ENCODE peak calls at places on chromosome 19, in nine cellular contexts. G is heart right ventricle, Q is heart left ventricle, V is esophagus squamous epithelium, S is gastrocnemius medialis, K is GM23338, A is IMR-90, N is tibial nerve, U is cardiac muscle cell. C is an unnamed sample. For H3K4me1, the result is how much of the 10 kb centered on the place peaks cover.

GRCh38 chr19:13557756-13558398 is 51.6 kb upstream of the CACNA1A start:
- DNase-seq in G (no peak), Q (no peak), V (no peak), S (no peak), K (peak), A (no peak), N (no peak), U (no peak), C (no peak)

GRCh38 chr19:15466851-15467733 is 2.7 kb upstream of the RASAL3 start:
- DNase-seq in G (no peak), Q (no peak), V (no peak), S (no peak), K (no peak), A (peak), N (no peak), U (peak), C (no peak)

GRCh38 chr19:18696023-18696422 is 12.5 kb downstream of the CRTC1 start:
- DNase-seq in G (no peak), Q (no peak), V (no peak), S (no peak), K (no peak), A (no peak), N (no peak), U (no peak), C (no peak)

GRCh38 chr19:45577111-45577905 is 7.3 kb downstream of the OPA3 start:
- DNase-seq in G (no peak), Q (peak), V (no peak), S (peak), K (peak), A (peak), N (no peak), U (peak), C (no peak)

GRCh38 chr19:10412257-10412977 is 7.9 kb upstream of the PDE4A start:
- DNase-seq in G (no peak), Q (no peak), V (no peak), S (no peak), K (no peak), A (no peak), N (no peak), U (no peak), C (no peak)

GRCh38 chr19:45613926-45614725 is 12.1 kb upstream of the GPR4 start:
- DNase-seq in G (no peak), Q (no peak), V (no peak), S (no peak), K (no peak), A (peak), N (no peak), U (peak), C (no peak)

GRCh38 chr19:46976845-46977320 is 42.8 kb upstream of the NPAS1 start:
- DNase-seq in G (no peak), Q (no peak), V (no peak), S (peak), K (peak), A (peak), N (no peak), U (peak), C (peak)

GRCh38 chr19:49678970-49679831 is 2.1 kb downstream of the PRMT1 start:
- DNase-seq in G (no peak), Q (no peak), V (no peak), S (peak), K (no peak), A (no peak), N (no peak), U (no peak), C (no peak)

GRCh38 chr19:33197591-33198000 is 3.5 kb downstream of the LRP3 start:
- DNase-seq in G (no peak), Q (no peak), V (no peak), S (no peak), K (no peak), A (no peak), N (no peak), U (no peak), C (no peak)

GRCh38 chr19:54229146-54229545 is 6.3 kb upstream of the LILRB3 start:
- DNase-seq in G (no peak), Q (no peak), V (no peak), S (no peak), K (no peak), A (no peak), N (no peak), U (no peak), C (no peak)

GRCh38 chr19:45767881-45768643 is 990 bp downstream of the SIX5 start:
- DNase-seq in G (peak), Q (peak), V (no peak), S (peak), K (peak), A (peak), N (no peak), U (peak), C (peak)

GRCh38 chr19:45439569-45440258 is 16.0 kb upstream of the ERCC1 start:
- DNase-seq in G (peak), Q (peak), V (no peak), S (peak), K (peak), A (peak), N (peak), U (peak), C (peak)

GRCh38 chr19:5773276-5773675 is 11.3 kb downstream of the PRR22 start:
- DNase-seq in G (no peak), Q (no peak), V (no peak), S (no peak), K (no peak), A (no peak), N (no peak), U (no peak), C (no peak)

GRCh38 chr19:10141973-10142372 is 22.3 kb upstream of the EIF3G start:
- DNase-seq in G (no peak), Q (no peak), V (no peak), S (no peak), K (no peak), A (no peak), N (no peak), U (no peak), C (no peak)

DNA sequence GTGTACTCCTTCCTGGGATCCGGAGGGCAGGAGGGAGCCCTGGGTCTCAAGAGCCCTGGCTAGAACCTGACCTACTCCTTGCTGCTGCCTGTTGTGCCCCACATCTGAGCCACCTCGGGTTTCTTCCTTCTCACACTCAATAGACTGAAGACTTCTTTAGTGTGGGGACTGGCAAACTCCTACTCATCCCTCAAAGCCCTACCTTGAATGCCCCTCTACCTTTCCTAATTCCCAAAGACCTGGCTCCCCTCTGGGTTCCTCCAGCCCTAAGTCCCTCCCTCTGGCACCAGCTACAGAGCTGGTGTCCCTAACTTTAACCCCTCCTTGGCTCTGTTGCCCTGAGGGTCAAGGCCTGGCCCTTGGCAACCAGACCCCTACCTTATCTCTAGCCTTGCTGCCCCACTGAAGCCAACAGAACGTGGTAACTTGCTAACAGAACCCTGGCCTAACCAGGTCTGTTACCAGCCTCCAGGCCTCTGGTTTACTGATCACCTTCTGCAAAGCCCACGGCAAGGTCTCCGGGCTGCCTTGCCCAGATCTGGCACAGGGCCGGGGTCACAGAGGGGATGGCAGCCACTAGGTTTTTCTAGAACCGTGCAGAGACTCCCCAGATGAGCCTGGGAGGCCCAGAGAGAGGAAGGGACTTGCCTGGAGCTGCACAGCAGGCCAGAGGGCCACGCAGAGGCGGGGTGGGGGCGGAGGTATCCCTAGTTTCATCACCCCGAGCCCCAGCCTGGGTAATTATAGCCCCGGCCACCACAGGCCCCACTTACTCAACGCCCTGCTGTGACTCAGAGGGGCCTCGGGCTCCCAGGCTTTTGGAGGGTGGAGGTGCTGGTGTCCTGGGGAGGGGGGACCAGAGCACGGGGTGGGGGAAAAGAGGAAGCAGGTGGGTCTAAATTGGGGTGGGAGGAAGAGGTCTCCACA is 15.3 kb downstream of the ZBTB7A start:
- DNase-seq in G (no peak), Q (no peak), V (no peak), S (no peak), K (no peak), A (peak), N (no peak), U (peak), C (no peak)
- H3K4me1 ChIP-seq in G (under half), Q (under half), V (under half), S (under half), K (under half), A (under half), N (under half), U (under half), C (under half)

GRCh38 chr19:7346488-7346971 is 2.2 kb upstream of the ARHGEF18 start:
- DNase-seq in G (no peak), Q (no peak), V (no peak), S (no peak), K (no peak), A (no peak), N (no peak), U (no peak), C (peak)
- H3K27ac ChIP-seq in G (no peak), Q (no peak), V (no peak), S (no peak), K (no peak), A (no peak), N (no peak), U (no peak), C (no peak)

DNA sequence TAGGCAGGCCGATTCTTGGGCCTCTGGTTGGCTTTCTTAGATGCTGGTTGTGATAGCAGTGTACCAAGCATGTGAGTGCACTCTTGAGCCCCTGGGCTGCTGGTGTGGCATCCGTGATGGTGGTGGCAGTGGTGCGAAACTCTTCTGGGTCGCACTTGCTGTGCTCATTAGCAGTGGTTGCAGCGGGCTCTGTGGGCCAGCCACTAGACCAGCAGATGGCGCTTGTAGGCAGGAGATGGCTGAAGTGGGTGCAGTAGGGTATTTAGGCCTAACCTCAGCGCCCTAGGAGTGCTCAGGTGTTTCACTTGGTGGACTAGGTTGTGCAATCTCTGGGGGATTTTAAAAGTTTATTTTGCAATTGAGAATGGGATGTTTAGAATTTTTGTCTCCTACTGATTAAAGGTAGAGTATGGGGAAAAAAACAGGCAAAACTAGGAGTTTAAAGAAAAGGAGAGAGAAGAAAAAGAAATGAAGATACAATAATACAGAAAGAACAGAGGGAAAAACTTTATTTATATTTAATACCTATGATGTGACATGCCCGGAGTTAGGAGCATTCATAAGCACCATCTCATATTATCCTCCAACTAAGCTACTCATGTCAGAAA is 4.3 kb upstream of the ZNF17 start:
- DNase-seq in G (peak), Q (peak), V (no peak), S (no peak), K (peak), A (peak), N (no peak), U (peak), C (no peak)
- TF ChIP-seq CTCF in G (peak), Q (peak), V (peak), S (peak), K (peak), A (peak), N (no peak), U (peak), C (no peak)

GRCh38 chr19:38663957-38664502 is 16.6 kb downstream of the ACTN4 start:
- DNase-seq in G (peak), Q (peak), V (no peak), S (peak), K (no peak), A (no peak), N (peak), U (no peak), C (peak)

GRCh38 chr19:38664503-38665211 is 17.2 kb downstream of the ACTN4 start:
- DNase-seq in G (no peak), Q (no peak), V (no peak), S (no peak), K (no peak), A (no peak), N (no peak), U (no peak), C (no peak)

GRCh38 chr19:38661996-38662395 is 14.5 kb downstream of the ACTN4 start:
- DNase-seq in G (no peak), Q (no peak), V (no peak), S (no peak), K (no peak), A (no peak), N (no peak), U (no peak), C (no peak)

GRCh38 chr19:38662508-38663155 is 15.2 kb downstream of the ACTN4 start:
- DNase-seq in G (no peak), Q (no peak), V (no peak), S (no peak), K (no peak), A (no peak), N (no peak), U (no peak), C (no peak)

DNA sequence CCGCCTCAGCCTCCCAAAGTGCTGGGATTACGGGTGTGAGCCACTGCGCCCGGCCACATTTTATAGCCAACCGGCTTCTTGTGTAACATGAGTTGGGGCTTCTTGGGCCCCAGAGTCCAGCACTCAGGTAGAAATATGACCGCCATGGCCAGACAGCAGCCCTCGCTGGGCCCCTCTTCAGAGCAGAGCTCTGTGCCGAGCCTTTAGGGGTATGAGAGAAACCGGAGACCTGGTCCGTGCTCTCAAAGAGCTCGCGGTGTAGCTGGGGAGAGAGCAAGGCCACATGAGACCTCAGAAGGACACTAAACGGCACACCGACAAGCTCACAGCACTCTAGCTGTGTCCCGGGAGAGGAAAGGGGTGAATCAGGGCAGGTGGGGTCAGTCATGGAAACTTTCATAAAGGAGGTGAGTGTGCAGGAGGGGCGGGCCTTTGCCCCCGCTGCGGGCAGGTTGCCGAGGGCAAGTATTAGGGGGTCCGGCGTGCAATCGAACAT is 15.8 kb downstream of the ACTN4 start:
- DNase-seq in G (no peak), Q (no peak), V (no peak), S (no peak), K (no peak), A (no peak), N (no peak), U (no peak), C (no peak)
- H3K4me1 ChIP-seq in G (half or more), Q (half or more), V (half or more), S (half or more), K (half or more), A (half or more), N (half or more), U (half or more), C (half or more)

GRCh38 chr19:17045907-17046502 is 19.4 kb upstream of the CPAMD8 start:
- DNase-seq in G (no peak), Q (no peak), V (no peak), S (no peak), K (no peak), A (no peak), N (no peak), U (no peak), C (no peak)
- H3K27ac ChIP-seq in G (no peak), Q (no peak), V (no peak), S (no peak), K (no peak), A (no peak), N (no peak), U (no peak), C (no peak)

GRCh38 chr19:29672319-29672932 is 7.2 kb downstream of the PLEKHF1 start:
- DNase-seq in G (no peak), Q (no peak), V (no peak), S (no peak), K (no peak), A (no peak), N (no peak), U (no peak), C (no peak)

GRCh38 chr19:29672933-29673336 is 7.7 kb downstream of the PLEKHF1 start:
- DNase-seq in G (no peak), Q (no peak), V (no peak), S (no peak), K (no peak), A (no peak), N (no peak), U (no peak), C (peak)

GRCh38 chr19:29670255-29670654 is 5.0 kb downstream of the PLEKHF1 start:
- DNase-seq in G (no peak), Q (no peak), V (no peak), S (no peak), K (no peak), A (no peak), N (no peak), U (no peak), C (no peak)

GRCh38 chr19:29673451-29674371 is 8.4 kb downstream of the PLEKHF1 start:
- DNase-seq in G (no peak), Q (no peak), V (no peak), S (no peak), K (no peak), A (no peak), N (no peak), U (no peak), C (peak)

GRCh38 chr19:29671393-29672076 is 6.3 kb downstream of the PLEKHF1 start:
- DNase-seq in G (peak), Q (peak), V (peak), S (peak), K (peak), A (no peak), N (no peak), U (peak), C (peak)
- TF ChIP-seq CTCF in G (no peak), Q (peak), V (no peak), S (peak), K (no peak), A (no peak), N (peak), U (peak), C (no peak)

DNA sequence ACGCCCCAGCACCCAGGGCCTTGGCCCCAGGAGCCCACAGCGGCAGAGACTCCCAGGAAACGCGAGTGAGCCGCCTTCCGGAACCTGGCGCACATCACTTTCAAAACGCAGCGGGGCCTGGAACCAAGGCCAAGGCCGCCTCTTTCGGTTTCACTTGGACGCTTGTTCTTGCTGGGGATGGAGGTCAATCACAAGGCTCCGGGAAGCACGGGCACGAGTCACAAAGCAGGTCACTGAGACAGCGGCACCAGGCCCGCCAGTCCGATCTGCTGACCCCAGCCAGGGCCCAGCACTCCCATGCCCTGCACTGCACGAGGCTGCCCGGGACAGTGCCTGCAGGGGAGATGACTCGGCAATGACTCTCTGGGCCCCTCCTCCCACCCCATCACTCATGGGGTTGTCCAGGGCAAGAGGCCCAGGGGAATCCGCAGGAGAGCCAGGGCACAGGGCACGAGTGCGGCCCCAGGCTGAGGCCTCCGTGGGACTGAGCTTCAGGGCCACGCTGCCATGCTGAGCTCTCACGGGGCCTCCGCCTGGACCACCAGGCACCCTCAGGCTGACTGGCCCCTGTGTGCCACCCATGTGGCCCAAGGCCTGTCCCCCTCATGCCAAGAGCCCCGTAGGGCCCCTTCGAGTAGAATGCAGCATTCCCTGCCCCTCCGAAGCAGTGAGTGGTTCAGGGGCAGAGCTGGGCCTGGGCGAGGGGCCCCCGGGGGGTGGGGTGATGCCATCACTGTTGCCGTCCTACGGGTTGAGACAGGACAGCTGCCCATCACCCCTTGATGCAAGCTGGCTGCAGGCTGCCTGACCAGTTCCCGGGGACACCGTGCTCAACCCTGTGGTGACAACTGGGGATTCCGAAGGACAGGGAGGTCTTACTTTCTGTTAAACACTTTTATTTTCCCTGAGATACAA is 4.9 kb downstream of the SBNO2 start:
- DNase-seq in G (no peak), Q (peak), V (no peak), S (no peak), K (no peak), A (peak), N (no peak), U (peak), C (no peak)
- H3K4me1 ChIP-seq in G (under half), Q (under half), V (half or more), S (under half), K (under half), A (under half), N (half or more), U (under half), C (under half)